ENCODE peak calls at places on chromosome 15, in eight cellular contexts. X is fibroblast of lung, E is psoas muscle, G is SK-N-MC, H is cardiac muscle cell, Y is esophagus squamous epithelium, P is tibial artery, V is AG04450. W is an unnamed sample.

GRCh38 chr15:82128401-82129143 is 82.8 kb upstream of the MEX3B start:
- DNase-seq in P (no peak), X (peak), G (no peak), H (no peak), V (no peak), E (no peak), Y (no peak), W (no peak)

GRCh38 chr15:76517910-76518309 is 181.3 kb downstream of the ISL2 start:
- DNase-seq in E (no peak), X (no peak), H (no peak), P (no peak), Y (no peak), G (no peak), V (no peak), W (no peak)

GRCh38 chr15:56243774-56244236 is at the start of gene RFX7:
- DNase-seq in E (peak), P (peak), V (peak), G (no peak), Y (no peak), H (peak), X (peak), W (peak)

GRCh38 chr15:40948706-40949473 is 4.4 kb upstream of the CHAC1 start:
- DNase-seq in V (no peak), Y (no peak), P (no peak), X (no peak), H (no peak), E (no peak), G (no peak), W (no peak)

GRCh38 chr15:79321876-79322275 is 11.0 kb downstream of the TMED3 start:
- DNase-seq in Y (no peak), E (no peak), G (no peak), V (no peak), P (no peak), H (no peak), X (no peak), W (no peak)

GRCh38 chr15:80639168-80639555 is 55.9 kb upstream of the ABHD17C start:
- DNase-seq in E (no peak), P (no peak), Y (no peak), X (no peak), V (no peak), G (no peak), H (no peak), W (no peak)

GRCh38 chr15:60905587-60905986 is 323.5 kb downstream of the RORA start:
- DNase-seq in Y (no peak), E (no peak), G (no peak), X (no peak), H (no peak), P (no peak), V (no peak), W (no peak)

GRCh38 chr15:92283813-92284212 is 109.9 kb upstream of the ST8SIA2 start:
- DNase-seq in E (no peak), G (no peak), X (no peak), Y (no peak), H (no peak), V (no peak), P (no peak), W (no peak)

GRCh38 chr15:41921167-41921566 is 27.3 kb upstream of the SPTBN5 start:
- DNase-seq in V (no peak), E (no peak), X (peak), Y (no peak), P (no peak), H (no peak), G (no peak), W (peak)

GRCh38 chr15:46014532-46014931 is 379.7 kb downstream of the SQOR start:
- DNase-seq in Y (no peak), G (no peak), X (no peak), V (no peak), H (no peak), P (no peak), E (no peak), W (peak)

GRCh38 chr15:74651251-74651741 is 35.7 kb downstream of the CLK3 start:
- DNase-seq in X (peak), E (no peak), V (no peak), Y (no peak), P (no peak), G (no peak), H (no peak), W (no peak)

GRCh38 chr15:49313650-49314049 is 109.4 kb upstream of the FGF7 start:
- DNase-seq in E (no peak), V (peak), G (no peak), P (no peak), Y (no peak), X (peak), H (peak), W (no peak)

GRCh38 chr15:78626611-78627010 is 5.8 kb upstream of the CHRNA3 start:
- DNase-seq in V (no peak), P (no peak), Y (no peak), X (no peak), E (no peak), G (no peak), H (no peak), W (no peak)

GRCh38 chr15:74308643-74308945 is 58.9 kb downstream of the CYP11A1 start:
- DNase-seq in G (no peak), Y (no peak), V (no peak), X (no peak), E (no peak), P (no peak), H (no peak), W (no peak)

GRCh38 chr15:83734487-83734886 is 80.6 kb downstream of the ADAMTSL3 start:
- DNase-seq in Y (no peak), V (no peak), E (no peak), G (no peak), X (no peak), P (no peak), H (peak), W (peak)

GRCh38 chr15:90126457-90127435 is 24.5 kb upstream of the IDH2 start:
- DNase-seq in H (no peak), X (peak), G (no peak), P (no peak), V (no peak), E (peak), Y (no peak), W (no peak)

GRCh38 chr15:92343869-92344643 is 49.6 kb upstream of the ST8SIA2 start:
- DNase-seq in E (no peak), P (no peak), V (no peak), Y (no peak), H (no peak), X (no peak), G (no peak), W (no peak)

GRCh38 chr15:63211549-63211948 is 22.1 kb downstream of the RAB8B start:
- DNase-seq in H (no peak), X (no peak), E (no peak), V (no peak), P (no peak), Y (no peak), G (no peak), W (no peak)

GRCh38 chr15:63218114-63218808 is 28.9 kb downstream of the RAB8B start:
- DNase-seq in X (peak), E (no peak), H (peak), Y (no peak), P (no peak), V (no peak), G (no peak), W (no peak)

GRCh38 chr15:63210151-63211051 is 21.0 kb downstream of the RAB8B start:
- DNase-seq in E (no peak), V (no peak), X (no peak), P (no peak), Y (no peak), G (no peak), H (no peak), W (no peak)

GRCh38 chr15:63212050-63212973 is 22.9 kb downstream of the RAB8B start:
- DNase-seq in E (no peak), H (peak), P (no peak), G (peak), Y (no peak), V (no peak), X (peak), W (no peak)
- H3K27ac ChIP-seq in E (peak), H (no peak), P (peak), G (peak), Y (peak), V (peak), X (peak), W (peak)

DNA sequence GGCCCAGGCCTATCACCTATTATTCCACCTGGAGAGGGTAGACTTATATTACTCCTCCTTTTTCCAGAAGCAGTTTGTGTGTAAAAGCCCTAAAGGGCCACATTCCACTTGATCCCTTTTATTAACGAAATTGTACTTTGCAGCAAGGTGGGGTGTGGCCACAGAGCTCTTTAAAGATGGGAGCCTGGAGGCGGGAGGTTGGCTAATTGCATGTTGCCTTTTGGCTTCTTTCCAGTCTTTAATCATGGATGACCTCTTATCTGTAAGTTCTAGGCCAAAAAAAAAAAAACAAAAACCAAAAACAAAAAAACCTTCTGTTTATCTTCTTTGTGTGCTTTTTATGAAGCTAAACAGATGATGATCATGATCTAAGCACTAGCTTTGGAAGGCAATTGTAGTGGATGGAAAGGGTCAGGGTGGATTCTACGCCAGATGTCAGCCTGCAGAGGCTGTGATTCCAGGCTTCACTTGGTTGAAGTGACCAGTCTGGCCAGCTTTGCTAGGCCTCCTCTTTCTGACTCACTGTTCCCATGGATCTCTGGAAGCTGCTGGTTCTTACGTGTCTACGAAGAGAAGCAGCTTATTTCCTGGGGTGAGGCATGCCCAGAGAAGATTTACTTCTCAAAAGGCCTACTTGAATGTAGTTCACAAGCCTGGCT is 330.7 kb upstream of the C2CD4B start:
- DNase-seq in H (peak), X (peak), E (no peak), Y (no peak), G (no peak), V (peak), P (peak), W (no peak)
- H3K27ac ChIP-seq in H (peak), X (peak), E (peak), Y (peak), G (no peak), V (peak), P (peak), W (no peak)

GRCh38 chr15:64071931-64072765 is 21.5 kb downstream of the CIAO2A start:
- DNase-seq in V (no peak), X (no peak), G (no peak), H (no peak), E (no peak), P (no peak), Y (no peak), W (no peak)
- H3K27ac ChIP-seq in V (peak), X (peak), G (no peak), H (peak), E (peak), P (peak), Y (peak), W (peak)

GRCh38 chr15:71674354-71674753 is 136.0 kb upstream of the NR2E3 start:
- DNase-seq in Y (no peak), P (no peak), V (no peak), X (no peak), E (no peak), G (no peak), H (no peak), W (no peak)
- H3K27ac ChIP-seq in Y (no peak), P (no peak), V (no peak), X (no peak), E (no peak), G (no peak), H (no peak), W (no peak)

GRCh38 chr15:58331562-58331902 is 100.3 kb upstream of the LIPC start:
- DNase-seq in V (no peak), P (no peak), X (no peak), Y (no peak), E (no peak), H (no peak), G (no peak), W (no peak)

GRCh38 chr15:58327958-58328357 is 103.8 kb upstream of the LIPC start:
- DNase-seq in Y (no peak), P (no peak), G (no peak), V (no peak), X (no peak), H (no peak), E (no peak), W (no peak)

GRCh38 chr15:58330836-58331561 is 100.8 kb upstream of the LIPC start:
- DNase-seq in V (no peak), G (no peak), H (peak), E (no peak), X (no peak), Y (no peak), P (no peak), W (no peak)

GRCh38 chr15:58330468-58330793 is 101.4 kb upstream of the LIPC start:
- DNase-seq in Y (no peak), H (no peak), V (no peak), P (no peak), G (no peak), X (no peak), E (no peak), W (no peak)

GRCh38 chr15:58329781-58330467 is 101.9 kb upstream of the LIPC start:
- DNase-seq in X (no peak), P (no peak), E (peak), V (no peak), H (no peak), Y (no peak), G (no peak), W (no peak)
- H3K27ac ChIP-seq in X (peak), P (no peak), E (peak), V (peak), H (peak), Y (peak), G (no peak), W (peak)

GRCh38 chr15:85414495-85414894 is 34.1 kb downstream of the AKAP13 start:
- DNase-seq in P (no peak), X (no peak), G (no peak), Y (no peak), E (no peak), H (peak), V (no peak), W (no peak)
- H3K27ac ChIP-seq in P (no peak), X (no peak), G (no peak), Y (peak), E (no peak), H (no peak), V (no peak), W (peak)

GRCh38 chr15:101320501-101321052 is 25.5 kb upstream of the SNRPA1 start:
- DNase-seq in X (peak), G (peak), H (peak), E (peak), P (peak), Y (no peak), V (no peak), W (peak)
- H3K27ac ChIP-seq in X (no peak), G (peak), H (no peak), E (no peak), P (no peak), Y (no peak), V (no peak), W (no peak)

GRCh38 chr15:29263289-29263688 is 6.3 kb downstream of the NSMCE3 start:
- DNase-seq in X (no peak), Y (no peak), G (no peak), P (no peak), E (no peak), H (no peak), V (no peak), W (no peak)

GRCh38 chr15:29259233-29259632 is 10.4 kb downstream of the NSMCE3 start:
- DNase-seq in E (no peak), Y (no peak), V (no peak), P (no peak), X (no peak), G (no peak), H (no peak), W (no peak)

GRCh38 chr15:29262738-29263137 is 6.9 kb downstream of the NSMCE3 start:
- DNase-seq in Y (no peak), P (no peak), E (no peak), H (no peak), X (no peak), G (no peak), V (no peak), W (no peak)

GRCh38 chr15:29266052-29266572 is 3.5 kb downstream of the NSMCE3 start:
- DNase-seq in G (no peak), X (no peak), P (no peak), V (no peak), H (peak), E (no peak), Y (no peak), W (no peak)

DNA sequence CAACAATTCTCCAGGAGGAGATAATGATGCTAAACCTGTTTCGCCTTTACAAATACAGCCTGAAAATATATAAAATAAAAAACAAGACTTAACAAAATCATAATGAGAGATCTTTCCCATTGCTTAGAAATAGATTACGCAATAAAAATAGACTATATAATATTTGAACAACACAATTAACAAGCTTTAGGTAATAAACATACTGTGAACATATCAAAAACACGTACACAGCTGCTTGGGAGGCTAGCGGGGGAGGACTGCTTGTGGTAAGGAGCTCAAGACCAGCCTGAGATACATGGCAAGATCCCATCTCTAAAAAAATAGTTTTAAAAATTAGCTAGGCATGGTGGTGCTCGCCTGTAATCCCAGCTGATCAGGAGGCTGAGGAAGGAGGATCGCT is 8.7 kb downstream of the NSMCE3 start:
- DNase-seq in Y (no peak), H (no peak), P (no peak), X (no peak), V (no peak), E (no peak), G (no peak), W (no peak)
- H3K27ac ChIP-seq in Y (no peak), H (no peak), P (no peak), X (no peak), V (no peak), E (no peak), G (no peak), W (no peak)

DNA sequence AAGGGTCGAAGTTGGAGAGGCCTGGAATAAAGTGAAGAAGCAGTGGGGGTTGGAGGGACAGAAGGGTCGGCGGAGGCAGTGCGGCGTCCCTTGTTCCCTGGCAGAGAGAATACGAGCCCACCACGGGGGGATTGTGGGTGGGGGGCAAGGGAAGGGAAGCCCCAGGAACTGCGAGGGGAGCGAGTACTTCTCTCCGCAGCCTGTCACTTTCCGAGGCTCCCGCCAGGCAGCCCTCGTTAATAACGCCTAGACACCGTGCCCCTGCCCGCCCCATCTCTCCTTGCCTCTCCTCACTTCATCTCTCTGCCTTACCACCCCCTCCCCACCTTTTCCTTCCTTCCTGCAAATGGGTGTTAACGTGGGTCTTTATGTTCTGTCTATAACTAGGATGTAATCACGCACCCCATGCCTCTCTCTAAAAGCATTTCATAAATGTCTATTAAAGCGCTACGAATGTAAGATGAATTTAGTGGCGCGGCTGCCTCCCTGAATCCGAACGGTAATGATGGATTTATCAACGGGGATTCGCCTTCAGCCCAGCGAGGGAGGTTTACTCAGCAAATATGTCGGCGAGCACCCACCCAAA is 13.7 kb downstream of the NR2F2 start:
- DNase-seq in H (no peak), X (peak), E (no peak), Y (no peak), G (no peak), V (no peak), P (no peak), W (no peak)
- H3K27ac ChIP-seq in H (no peak), X (peak), E (peak), Y (peak), G (no peak), V (peak), P (peak), W (no peak)

DNA sequence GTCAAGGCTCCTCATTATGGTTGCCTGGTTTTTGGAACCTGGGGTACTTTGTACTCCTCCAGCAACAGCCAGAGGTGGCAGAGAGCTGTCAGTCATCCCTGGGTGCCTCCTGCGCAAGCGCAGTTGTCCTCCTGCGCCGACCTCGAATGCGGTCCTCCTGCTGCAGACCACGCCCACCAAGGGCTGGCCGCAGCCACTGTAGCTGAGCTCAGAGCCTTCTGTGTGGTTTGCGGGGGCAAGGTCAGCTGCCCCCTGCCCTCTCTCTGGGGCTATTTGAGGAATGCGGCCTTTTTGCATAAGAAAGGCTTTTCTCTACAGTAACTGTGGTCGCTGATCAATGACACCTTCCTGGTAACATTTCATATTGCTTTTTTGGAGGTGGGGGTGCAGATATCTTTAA is 131.3 kb upstream of the SNRPN start:
- DNase-seq in H (no peak), E (no peak), V (no peak), G (no peak), Y (no peak), X (no peak), P (no peak), W (no peak)
- H3K27ac ChIP-seq in H (no peak), E (no peak), V (no peak), G (no peak), Y (no peak), X (no peak), P (no peak), W (no peak)